ENCODE peak calls at places on chromosomes 11 and 22, in four cellular contexts. W is cardiac muscle cell, L is pancreas, H is left ventricle myocardium inferior. Y is an unnamed sample.

GRCh38 chr11:128240546-128240945 is 346.8 kb downstream of the ETS1 start:
- DNase-seq in W (no peak), L (no peak), H (no peak), Y (no peak)

GRCh38 chr11:84714316-84714780 is 912.8 kb downstream of the DLG2 start:
- DNase-seq in W (peak), L (peak), H (peak), Y (peak)

GRCh38 chr11:130947889-130948288 is 31.6 kb upstream of the SNX19 start:
- DNase-seq in W (no peak), L (no peak), H (no peak), Y (no peak)

GRCh38 chr11:2737876-2738275 is 38.1 kb upstream of the KCNQ1OT1 start:
- DNase-seq in W (no peak), L (no peak), H (peak), Y (no peak)

GRCh38 chr22:35568751-35569725 is 28.4 kb downstream of the RASD2 start:
- DNase-seq in W (no peak), L (no peak), H (no peak), Y (no peak)

GRCh38 chr11:73388241-73389133 is 12.3 kb downstream of the RELT start:
- DNase-seq in W (peak), L (no peak), H (peak), Y (no peak)

GRCh38 chr11:64342869-64343739 is 3.1 kb downstream of the CCDC88B start:
- DNase-seq in W (no peak), L (no peak), H (no peak), Y (no peak)

GRCh38 chr11:83508804-83509203 is 222.6 kb upstream of the CCDC90B start:
- DNase-seq in W (no peak), L (no peak), H (no peak), Y (no peak)

GRCh38 chr11:105811242-105811641 is 201.4 kb downstream of the GRIA4 start:
- DNase-seq in W (no peak), L (no peak), H (no peak), Y (no peak)

GRCh38 chr11:94885133-94885532 is 88.2 kb downstream of the CWC15 start:
- DNase-seq in W (no peak), L (no peak), H (no peak), Y (no peak)

GRCh38 chr11:35083181-35084061 is 55.5 kb upstream of the CD44 start:
- DNase-seq in W (no peak), L (peak), H (peak), Y (no peak)

GRCh38 chr11:134150195-134150903 is 73.4 kb downstream of the NCAPD3 start:
- DNase-seq in W (no peak), L (no peak), H (no peak), Y (no peak)

GRCh38 chr11:92697461-92698314 is 271.8 kb upstream of the MTNR1B start:
- DNase-seq in W (no peak), L (no peak), H (no peak), Y (no peak)

GRCh38 chr11:114774599-114775365 is 96.5 kb downstream of the NXPE2 start:
- DNase-seq in W (peak), L (no peak), H (no peak), Y (no peak)

GRCh38 chr22:17912942-17913704 is 111.2 kb downstream of the MICAL3 start:
- DNase-seq in W (peak), L (no peak), H (no peak), Y (no peak)

GRCh38 chr11:748007-748359 is 719 bp downstream of the TALDO1 start:
- DNase-seq in W (no peak), L (peak), H (no peak), Y (no peak)

GRCh38 chr11:93623938-93624337 is 37.5 kb upstream of the CEP295 start:
- DNase-seq in W (no peak), L (no peak), H (no peak), Y (no peak)

GRCh38 chr11:27886765-27887328 is 186.6 kb upstream of the BDNF start:
- DNase-seq in W (no peak), L (no peak), H (no peak), Y (no peak)

GRCh38 chr11:61928606-61929005 is 11.2 kb upstream of the RAB3IL1 start:
- DNase-seq in W (no peak), L (no peak), H (no peak), Y (no peak)

GRCh38 chr11:31995525-31996123 is 95.2 kb upstream of the RCN1 start:
- DNase-seq in W (no peak), L (no peak), H (no peak), Y (no peak)

GRCh38 chr11:75347781-75348613 is 3.5 kb downstream of the ARRB1 start:
- DNase-seq in W (peak), L (no peak), H (no peak), Y (no peak)

GRCh38 chr11:121841487-121842167 is 274.4 kb downstream of the BLID start:
- DNase-seq in W (no peak), L (no peak), H (no peak), Y (no peak)

GRCh38 chr11:88597387-88597786 is 259.9 kb upstream of the CTSC start:
- DNase-seq in W (no peak), L (no peak), H (no peak), Y (no peak)

DNA sequence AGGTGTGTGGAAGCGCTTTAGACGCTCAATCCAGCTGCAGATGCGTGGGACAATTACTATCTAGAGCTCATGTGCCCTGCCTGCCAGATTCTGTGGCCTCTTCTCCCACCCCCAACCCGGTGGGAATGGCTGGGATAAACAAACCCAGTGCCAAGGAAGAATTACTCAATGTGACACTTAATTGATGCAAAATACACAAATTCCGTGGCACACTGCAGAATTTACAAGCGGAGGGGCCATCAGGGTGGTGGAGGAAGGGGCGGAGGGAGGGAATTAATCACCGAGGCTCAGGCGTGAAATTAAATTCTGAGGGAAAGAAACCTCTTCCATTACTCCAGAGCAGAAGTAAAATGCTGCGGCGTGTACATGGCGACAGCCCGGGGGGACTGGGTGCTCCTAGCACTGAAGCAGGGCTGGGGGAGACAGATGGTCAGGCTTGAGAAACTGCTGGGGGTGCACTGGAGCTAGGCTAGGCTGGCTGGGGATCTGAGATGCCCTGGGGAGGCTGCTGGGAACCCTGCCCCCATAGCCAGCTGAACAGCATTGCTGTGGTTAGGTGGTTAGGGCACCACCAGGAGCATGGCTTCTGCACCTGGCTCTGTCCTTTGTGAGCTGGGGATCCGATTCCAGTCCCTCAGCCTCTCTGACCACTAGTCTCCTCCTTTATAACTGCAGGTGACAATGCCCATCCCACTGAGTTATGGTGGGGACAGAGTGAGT is 200.6 kb downstream of the CEP164 start:
- DNase-seq in W (no peak), L (no peak), H (no peak), Y (no peak)
- TF ChIP-seq CTCF in W (no peak), L (no peak), H (no peak), Y (no peak)

GRCh38 chr22:32999039-32999861 is 58.9 kb downstream of the SYN3 start:
- DNase-seq in W (no peak), L (no peak), H (no peak), Y (no peak)

GRCh38 chr22:32997295-32997694 is 60.9 kb downstream of the SYN3 start:
- DNase-seq in W (no peak), L (no peak), H (no peak), Y (no peak)

GRCh38 chr22:33002035-33002434 is 56.1 kb downstream of the SYN3 start:
- DNase-seq in W (no peak), L (no peak), H (no peak), Y (no peak)

GRCh38 chr22:32998373-32998772 is 59.8 kb downstream of the SYN3 start:
- DNase-seq in W (no peak), L (no peak), H (no peak), Y (no peak)

GRCh38 chr22:33000342-33001280 is 57.6 kb downstream of the SYN3 start:
- DNase-seq in W (peak), L (peak), H (peak), Y (no peak)
- H3K4me3 ChIP-seq in W (no peak), L (no peak), H (no peak), Y (no peak)

GRCh38 chr11:124551189-124551588 is 7.7 kb upstream of the OR8B12 start:
- DNase-seq in W (no peak), L (no peak), H (no peak), Y (no peak)
- TF ChIP-seq CTCF in W (no peak), L (no peak), H (no peak), Y (no peak)

GRCh38 chr22:23532756-23533155 is 47.3 kb downstream of the IGLL1 start:
- DNase-seq in W (no peak), L (no peak), H (no peak), Y (no peak)

GRCh38 chr22:23531966-23532735 is 47.9 kb downstream of the IGLL1 start:
- DNase-seq in W (no peak), L (no peak), H (no peak), Y (no peak)

GRCh38 chr22:23534201-23534850 is 45.8 kb downstream of the IGLL1 start:
- DNase-seq in W (no peak), L (no peak), H (no peak), Y (no peak)

GRCh38 chr22:23533771-23534191 is 46.3 kb downstream of the IGLL1 start:
- DNase-seq in W (no peak), L (no peak), H (no peak), Y (no peak)

DNA sequence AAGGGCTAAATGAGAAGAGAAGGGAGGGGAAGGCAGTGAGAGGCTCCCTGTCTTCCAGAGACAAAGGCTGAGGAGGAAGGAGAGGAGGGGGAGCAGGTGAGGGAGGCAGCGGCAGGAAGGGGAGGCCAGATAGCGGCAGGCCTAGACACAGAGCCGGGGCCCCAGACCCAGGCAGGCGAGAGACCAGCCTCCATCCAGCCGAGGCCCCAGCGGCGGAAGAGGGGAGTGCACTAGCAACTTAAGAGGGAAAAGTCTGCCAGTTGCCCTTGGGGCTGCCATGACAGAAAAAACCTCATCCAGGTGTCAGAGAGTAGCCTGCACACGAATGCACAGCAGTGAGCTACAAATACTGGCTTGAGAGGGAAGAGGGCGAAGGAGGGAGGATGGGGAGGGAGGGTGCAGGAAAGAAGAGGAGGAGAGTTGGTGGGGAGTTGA is 46.7 kb downstream of the IGLL1 start:
- DNase-seq in W (peak), L (no peak), H (no peak), Y (no peak)
- H3K4me3 ChIP-seq in W (no peak), L (no peak), H (no peak), Y (no peak)

DNA sequence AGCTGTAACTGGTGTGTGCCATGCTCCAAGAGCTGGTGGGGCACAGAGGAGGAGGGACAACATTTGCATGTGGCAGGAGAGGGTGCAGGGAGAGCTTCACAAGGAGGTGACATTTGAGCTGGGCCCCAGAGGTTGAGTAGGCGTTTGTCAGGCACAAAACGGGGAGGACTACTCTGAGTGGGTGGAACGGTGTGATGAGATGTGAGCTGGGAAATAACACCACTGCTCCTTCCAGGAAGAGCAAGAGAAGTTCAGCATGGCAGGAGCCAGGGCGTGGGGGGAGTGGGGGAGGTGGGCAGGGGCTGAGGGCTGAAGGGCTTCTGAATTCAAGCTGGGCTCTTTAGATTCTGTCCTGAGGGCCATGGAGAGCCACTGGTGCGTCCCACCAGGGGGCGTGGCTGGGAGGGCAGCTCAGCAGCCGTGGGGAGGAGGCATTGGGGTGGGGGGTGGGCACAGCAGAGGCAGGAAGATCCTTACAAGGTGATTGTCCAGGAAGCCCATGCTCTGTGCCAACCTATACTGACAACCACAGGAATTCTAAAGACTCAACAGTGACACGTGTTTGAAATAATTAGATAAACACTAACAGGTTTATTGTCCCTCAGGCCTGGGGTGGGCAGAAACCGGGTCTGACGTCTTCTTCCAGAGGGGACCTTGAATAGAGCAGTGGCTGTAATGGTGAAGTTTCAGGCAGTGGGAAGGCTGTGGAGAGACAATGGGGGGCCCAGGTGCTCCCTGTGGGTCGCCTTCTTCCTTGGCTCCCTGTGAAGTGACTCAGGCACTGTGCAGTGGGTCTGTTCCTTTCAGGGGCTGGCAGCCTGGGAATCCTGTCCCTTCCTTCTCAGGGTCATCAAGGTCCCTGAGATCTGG is 54.4 kb downstream of the OTOG start:
- DNase-seq in W (peak), L (no peak), H (no peak), Y (no peak)
- TF ChIP-seq CTCF in W (no peak), L (no peak), H (no peak), Y (peak)